ENCODE peak calls at places on chromosomes 11 and 22, in ten cellular contexts. K is fibroblast of lung; F is fibroblast of villous mesenchyme; O is activated B cell treated with CpG ODN at 0.5 μM for 24 hours; D is AG10803; A is CD4-positive, alpha-beta T cell; V is RWPE1; R is psoas muscle; H is right lobe of liver; B is nephron progenitor cell. M is an unnamed sample.

GRCh38 chr11:126366064-126366822 is 10.8 kb downstream of the ST3GAL4 start:
- DNase-seq in K (no peak), F (no peak), O (no peak), D (no peak), A (no peak), V (no peak), R (no peak), H (no peak), B (no peak), M (no peak)

GRCh38 chr22:36332623-36333331 is 55.0 kb downstream of the MYH9 start:
- DNase-seq in K (no peak), F (peak), O (no peak), D (peak), A (peak), V (peak), R (no peak), H (no peak), B (peak), M (no peak)

GRCh38 chr11:79045018-79045787 is 395.6 kb downstream of the TENM4 start:
- DNase-seq in K (no peak), F (no peak), O (no peak), D (no peak), A (no peak), V (no peak), R (no peak), H (peak), B (peak), M (no peak)

GRCh38 chr11:107608809-107609208 is 17.9 kb downstream of the ELMOD1 start:
- DNase-seq in K (no peak), F (no peak), O (no peak), D (no peak), A (no peak), V (no peak), R (no peak), H (no peak), B (no peak), M (no peak)

GRCh38 chr11:102306048-102306575 is 11.2 kb upstream of the BIRC3 start:
- DNase-seq in K (no peak), F (no peak), O (no peak), D (no peak), A (no peak), V (peak), R (no peak), H (no peak), B (no peak), M (no peak)

GRCh38 chr11:98434296-98434695 is 586.5 kb upstream of the CNTN5 start:
- DNase-seq in K (no peak), F (no peak), O (no peak), D (no peak), A (no peak), V (no peak), R (no peak), H (no peak), B (no peak), M (no peak)

GRCh38 chr11:96012086-96012824 is 88.3 kb upstream of the MTMR2 start:
- DNase-seq in K (peak), F (peak), O (peak), D (peak), A (peak), V (peak), R (no peak), H (no peak), B (peak), M (no peak)

GRCh38 chr11:10742460-10743208 is 8.4 kb upstream of the CTR9 start:
- DNase-seq in K (peak), F (peak), O (no peak), D (peak), A (no peak), V (no peak), R (no peak), H (no peak), B (no peak), M (no peak)

GRCh38 chr22:25843660-25844275 is 101.8 kb downstream of the MYO18B start:
- DNase-seq in K (no peak), F (no peak), O (no peak), D (no peak), A (no peak), V (no peak), R (no peak), H (no peak), B (no peak), M (no peak)

GRCh38 chr22:23580586-23581251 is 629 bp upstream of the IGLL1 start:
- DNase-seq in K (no peak), F (no peak), O (no peak), D (no peak), A (no peak), V (no peak), R (no peak), H (no peak), B (no peak), M (no peak)

GRCh38 chr11:37109205-37109585 is 511.2 kb upstream of the RAG2 start:
- DNase-seq in K (no peak), F (no peak), O (no peak), D (no peak), A (no peak), V (no peak), R (no peak), H (no peak), B (no peak), M (no peak)

GRCh38 chr11:61694971-61695706 is 14.9 kb downstream of the DAGLA start:
- DNase-seq in K (no peak), F (no peak), O (no peak), D (no peak), A (no peak), V (no peak), R (peak), H (no peak), B (no peak), M (no peak)

GRCh38 chr11:57487920-57488319 is 27.6 kb downstream of the SLC43A1 start:
- DNase-seq in K (no peak), F (no peak), O (no peak), D (no peak), A (no peak), V (no peak), R (no peak), H (no peak), B (no peak), M (no peak)

DNA sequence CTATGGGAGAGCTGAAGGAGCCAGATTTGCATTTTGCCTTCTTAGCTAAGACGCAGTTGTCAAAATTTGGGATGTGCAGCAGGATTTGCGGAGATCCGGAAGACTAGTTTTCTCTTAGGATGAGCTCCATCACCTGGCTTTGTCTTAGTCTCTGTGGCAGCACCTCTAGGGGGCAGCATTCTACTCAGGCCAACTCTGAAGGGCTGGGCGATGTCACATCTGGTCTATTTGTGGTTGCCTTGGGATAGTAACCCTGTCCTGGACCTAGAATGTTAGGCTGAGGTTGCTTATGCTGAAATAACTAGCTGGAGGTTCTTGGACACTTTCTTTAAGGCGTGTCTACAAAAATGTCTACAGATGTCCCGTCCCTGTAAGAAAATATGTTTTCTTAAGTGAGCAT is 116.2 kb downstream of the FAT3 start:
- DNase-seq in K (peak), F (peak), O (no peak), D (peak), A (no peak), V (no peak), R (no peak), H (peak), B (no peak), M (no peak)
- TF ChIP-seq CTCF in K (peak), F (peak), O (no peak), D (peak), A (no peak), V (no peak), R (no peak), H (peak), B (no peak), M (no peak)

GRCh38 chr11:132941761-132942160 is 590.5 kb downstream of the OPCML start:
- DNase-seq in K (no peak), F (no peak), O (no peak), D (no peak), A (no peak), V (no peak), R (no peak), H (no peak), B (no peak), M (no peak)

GRCh38 chr11:132943737-132944556 is 588.4 kb downstream of the OPCML start:
- DNase-seq in K (no peak), F (no peak), O (no peak), D (peak), A (no peak), V (no peak), R (no peak), H (no peak), B (peak), M (no peak)

GRCh38 chr11:132943325-132943736 is 589.0 kb downstream of the OPCML start:
- DNase-seq in K (peak), F (no peak), O (no peak), D (peak), A (no peak), V (no peak), R (no peak), H (no peak), B (no peak), M (no peak)

GRCh38 chr11:132941024-132941646 is 591.2 kb downstream of the OPCML start:
- DNase-seq in K (peak), F (peak), O (no peak), D (peak), A (no peak), V (peak), R (no peak), H (no peak), B (peak), M (no peak)

DNA sequence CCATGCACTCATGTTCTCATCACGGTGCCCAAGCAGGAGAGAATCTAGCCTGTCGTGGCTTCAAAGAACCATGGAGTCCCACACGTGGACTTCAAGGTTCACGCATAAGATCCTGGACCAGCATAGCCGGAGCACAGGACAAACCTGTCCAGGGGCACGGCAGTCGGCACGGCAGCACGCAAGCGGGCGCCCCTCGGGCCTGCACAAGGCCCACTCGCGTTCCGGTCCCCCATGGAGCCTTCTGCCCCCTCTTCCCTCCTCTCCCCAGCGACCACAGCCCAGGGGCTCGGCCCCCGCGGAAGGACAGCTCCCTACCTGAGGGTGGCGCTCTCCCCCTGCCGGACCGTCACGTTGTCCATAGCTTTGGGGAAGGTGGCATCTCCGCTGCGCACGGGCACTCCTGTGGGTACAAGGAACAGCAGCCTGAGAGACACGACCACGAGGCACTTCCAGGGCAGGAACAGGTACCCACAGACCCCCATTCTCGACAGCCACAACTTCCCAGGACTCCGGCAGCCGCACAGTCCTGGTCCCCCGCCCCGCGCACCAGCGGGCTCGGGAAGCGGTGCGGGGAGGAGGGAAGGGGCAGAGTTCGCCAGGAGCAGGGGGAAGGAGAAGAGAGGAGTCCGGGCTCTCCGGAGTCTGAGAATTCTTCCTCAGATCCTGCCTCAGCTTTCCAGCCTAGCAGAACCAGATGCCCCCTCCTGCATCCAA is 589.5 kb downstream of the OPCML start:
- DNase-seq in K (peak), F (no peak), O (no peak), D (no peak), A (no peak), V (no peak), R (no peak), H (no peak), B (peak), M (no peak)
- TF ChIP-seq CTCF in K (no peak), F (no peak), O (no peak), D (no peak), A (no peak), V (no peak), R (no peak), H (no peak), B (peak), M (no peak)

DNA sequence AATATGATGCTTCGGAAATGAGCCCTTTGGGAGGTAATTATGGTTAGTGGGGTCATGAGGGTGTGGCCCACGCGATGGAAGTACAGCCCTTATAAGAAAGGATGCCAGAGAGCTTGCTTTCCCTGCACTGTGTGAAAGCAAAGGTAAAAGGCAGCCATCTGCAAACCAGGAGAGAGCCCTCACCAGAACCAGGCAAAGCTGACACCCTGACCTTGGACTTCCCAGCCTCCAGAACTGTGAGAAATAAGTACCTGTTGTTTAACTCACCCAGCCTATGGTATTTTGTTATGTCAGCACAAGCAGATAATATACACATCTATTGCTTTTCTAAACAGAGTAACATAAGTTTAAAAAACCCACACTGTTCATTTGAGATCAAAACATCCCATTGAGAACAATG is 50.7 kb downstream of the SYN3 start:
- DNase-seq in K (no peak), F (no peak), O (no peak), D (no peak), A (no peak), V (no peak), R (no peak), H (no peak), B (no peak), M (no peak)
- TF ChIP-seq CTCF in K (no peak), F (no peak), O (no peak), D (no peak), A (no peak), V (no peak), R (no peak), H (no peak), B (no peak), M (no peak)

GRCh38 chr22:19640306-19640705 is 74.0 kb upstream of the SEPTIN5 start:
- DNase-seq in K (no peak), F (no peak), O (no peak), D (no peak), A (no peak), V (no peak), R (no peak), H (no peak), B (no peak), M (no peak)

GRCh38 chr22:19643448-19644313 is 70.6 kb upstream of the SEPTIN5 start:
- DNase-seq in K (peak), F (peak), O (no peak), D (no peak), A (no peak), V (no peak), R (no peak), H (no peak), B (no peak), M (no peak)

GRCh38 chr22:19641983-19642451 is 72.3 kb upstream of the SEPTIN5 start:
- DNase-seq in K (no peak), F (no peak), O (no peak), D (no peak), A (no peak), V (no peak), R (no peak), H (no peak), B (no peak), M (no peak)

GRCh38 chr22:19639610-19640135 is 74.6 kb upstream of the SEPTIN5 start:
- DNase-seq in K (no peak), F (no peak), O (no peak), D (no peak), A (no peak), V (no peak), R (no peak), H (no peak), B (no peak), M (no peak)

GRCh38 chr22:19641254-19641982 is 72.9 kb upstream of the SEPTIN5 start:
- DNase-seq in K (no peak), F (peak), O (no peak), D (no peak), A (no peak), V (no peak), R (no peak), H (no peak), B (peak), M (no peak)
- TF ChIP-seq CTCF in K (peak), F (peak), O (no peak), D (peak), A (no peak), V (no peak), R (peak), H (peak), B (peak), M (no peak)

GRCh38 chr11:54944211-54944610 is 237.6 kb downstream of the OR4A5 start:
- DNase-seq in K (no peak), F (no peak), O (no peak), D (no peak), A (no peak), V (no peak), R (no peak), H (no peak), B (no peak), M (no peak)
- TF ChIP-seq CTCF in K (no peak), F (no peak), O (no peak), D (no peak), A (no peak), V (no peak), R (no peak), H (no peak), B (no peak), M (no peak)

DNA sequence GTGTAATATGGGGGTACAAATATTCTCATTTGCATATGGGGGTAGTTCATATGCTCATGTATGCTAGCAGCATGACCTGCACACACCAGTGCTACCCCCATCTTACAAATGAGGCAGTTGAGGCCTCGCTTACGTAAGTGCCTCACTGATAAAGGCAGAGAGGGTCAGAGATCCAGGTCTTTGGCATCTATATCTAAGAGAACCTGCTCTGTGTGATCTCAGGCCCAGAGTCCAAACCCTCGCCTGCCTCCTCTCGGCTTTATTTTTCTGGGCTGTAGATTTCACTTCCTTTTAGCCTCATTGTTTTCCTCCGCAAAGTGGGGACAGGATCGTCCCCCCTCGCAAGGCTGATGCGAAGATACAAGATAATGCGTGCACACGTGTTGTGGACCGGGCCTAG is 325.2 kb downstream of the MN1 start:
- DNase-seq in K (no peak), F (no peak), O (no peak), D (no peak), A (no peak), V (no peak), R (no peak), H (peak), B (no peak), M (no peak)
- TF ChIP-seq CTCF in K (no peak), F (no peak), O (no peak), D (no peak), A (no peak), V (no peak), R (no peak), H (no peak), B (no peak), M (no peak)

GRCh38 chr11:59668950-59669610 is at the start of gene PATL1:
- DNase-seq in K (peak), F (peak), O (peak), D (peak), A (peak), V (peak), R (peak), H (peak), B (peak), M (peak)

GRCh38 chr11:59667812-59668187 is 1.0 kb downstream of the PATL1 start:
- DNase-seq in K (no peak), F (no peak), O (no peak), D (no peak), A (no peak), V (no peak), R (no peak), H (no peak), B (no peak), M (no peak)

GRCh38 chr11:59666969-59667368 is 1.9 kb downstream of the PATL1 start:
- DNase-seq in K (peak), F (peak), O (no peak), D (peak), A (no peak), V (no peak), R (no peak), H (no peak), B (no peak), M (no peak)

GRCh38 chr11:59669611-59670009 is 773 bp upstream of the PATL1 start:
- DNase-seq in K (peak), F (peak), O (no peak), D (peak), A (no peak), V (peak), R (no peak), H (peak), B (no peak), M (no peak)

DNA sequence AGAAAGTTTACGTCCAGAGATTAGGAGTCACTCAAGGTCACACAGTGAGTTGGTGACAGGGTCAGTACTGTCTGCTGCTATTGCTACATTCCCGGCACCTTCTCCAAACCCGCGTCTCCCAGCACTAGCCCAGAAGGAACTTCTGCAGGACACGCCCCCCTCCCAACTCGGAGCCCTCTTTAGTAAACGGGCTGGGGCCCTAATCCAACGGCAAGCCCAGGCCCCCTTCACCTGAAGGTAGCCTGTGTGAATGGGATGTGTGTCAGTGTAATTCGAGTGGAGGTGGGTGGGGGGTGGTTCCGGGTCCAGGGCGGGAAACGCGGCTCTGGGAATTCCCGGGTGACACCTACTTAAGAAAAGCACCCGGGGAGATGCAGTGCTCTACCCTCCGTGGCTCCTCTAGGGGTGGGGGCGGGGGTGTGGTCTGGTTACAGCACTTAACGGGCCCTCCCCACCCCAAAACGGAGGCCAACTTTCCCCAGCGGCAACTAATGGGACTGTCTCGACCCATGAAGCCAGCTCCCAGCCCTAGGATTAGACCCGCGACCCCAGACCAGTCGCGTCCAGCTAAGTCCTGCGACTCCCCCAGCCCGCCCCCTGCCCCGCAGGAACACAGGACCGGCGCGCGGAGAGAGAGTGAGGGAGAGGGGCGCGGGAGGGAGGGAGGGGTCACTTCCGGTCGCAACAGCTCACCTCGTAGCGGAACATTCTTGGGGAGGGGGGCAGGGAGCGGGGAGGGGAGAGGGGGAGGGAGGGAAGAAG is 468 bp downstream of the PATL1 start:
- DNase-seq in K (peak), F (peak), O (no peak), D (peak), A (no peak), V (peak), R (peak), H (peak), B (peak), M (peak)
- TF ChIP-seq CTCF in K (peak), F (peak), O (no peak), D (peak), A (peak), V (no peak), R (peak), H (no peak), B (no peak), M (peak)

GRCh38 chr11:74321487-74322188 is 10.2 kb upstream of the P4HA3 start:
- DNase-seq in K (peak), F (no peak), O (no peak), D (peak), A (no peak), V (no peak), R (no peak), H (no peak), B (peak), M (no peak)
- TF ChIP-seq CTCF in K (peak), F (peak), O (no peak), D (peak), A (peak), V (no peak), R (peak), H (peak), B (peak), M (no peak)